ENCODE peak calls at places on chromosomes 5 and 9, in four cellular contexts. B, S, G and J are unnamed samples.

GRCh38 chr5:180652771-180653170 is 3.4 kb upstream of the FLT4 start:
- DNase-seq in B (no peak), S (no peak), G (no peak), J (no peak)

GRCh38 chr5:61926911-61927310 is 379.1 kb upstream of the KIF2A start:
- DNase-seq in B (no peak), S (no peak), G (no peak), J (no peak)

GRCh38 chr5:92841604-92842155 is 739.3 kb downstream of the NR2F1-AS1 start:
- DNase-seq in B (no peak), S (no peak), G (no peak), J (no peak)

GRCh38 chr9:131181091-131181681 is 55.8 kb downstream of the NUP214 start:
- DNase-seq in B (no peak), S (no peak), G (no peak), J (no peak)

GRCh38 chr5:9468070-9468388 is 77.8 kb downstream of the SEMA5A start:
- DNase-seq in B (no peak), S (no peak), G (peak; percentile 97), J (no peak)

GRCh38 chr5:181221105-181221791 is 1.8 kb upstream of the TRIM41 start:
- DNase-seq in B (no peak), S (no peak), G (no peak), J (no peak)

GRCh38 chr5:122715095-122715494 is 59.8 kb upstream of the SNX2 start:
- DNase-seq in B (no peak), S (no peak), G (peak; percentile 45), J (no peak)

GRCh38 chr5:64923151-64923685 is 154.5 kb downstream of the CWC27 start:
- DNase-seq in B (no peak), S (no peak), G (peak; percentile 82), J (no peak)

GRCh38 chr9:1647776-1648175 is 367.4 kb upstream of the SMARCA2 start:
- DNase-seq in B (no peak), S (no peak), G (peak; percentile 4), J (no peak)

GRCh38 chr5:150496534-150496933 is 11.4 kb upstream of the NDST1 start:
- DNase-seq in B (no peak), S (no peak), G (no peak), J (no peak)

GRCh38 chr9:78676623-78677022 is 379.7 kb downstream of the PSAT1 start:
- DNase-seq in B (no peak), S (no peak), G (peak; percentile 13), J (no peak)

GRCh38 chr5:119333421-119333851 is 22.4 kb upstream of the TNFAIP8 start:
- DNase-seq in B (no peak), S (no peak), G (no peak), J (no peak)

GRCh38 chr9:81022177-81022576 is 667.2 kb downstream of the TLE1 start:
- DNase-seq in B (no peak), S (no peak), G (peak; percentile 20), J (no peak)

GRCh38 chr9:73348485-73348884 is 196.8 kb downstream of the ANXA1 start:
- DNase-seq in B (no peak), S (no peak), G (peak; percentile 48), J (no peak)

GRCh38 chr5:68261174-68262021 is 45.8 kb downstream of the PIK3R1 start:
- DNase-seq in B (no peak), S (no peak), G (peak; percentile 71), J (no peak)

GRCh38 chr9:91727316-91727861 is 222.6 kb downstream of the ROR2 start:
- DNase-seq in B (no peak), S (peak; percentile 84), G (peak; percentile 73), J (no peak)

GRCh38 chr9:22529426-22530199 is 83.0 kb downstream of the DMRTA1 start:
- DNase-seq in B (no peak), S (no peak), G (peak; percentile 1), J (no peak)

GRCh38 chr5:168176251-168176650 is 115.2 kb upstream of the WWC1 start:
- DNase-seq in B (no peak), S (no peak), G (no peak), J (no peak)

GRCh38 chr9:125240649-125240999 is 519 bp downstream of the HSPA5 start:
- DNase-seq in B (no peak), S (no peak), G (peak; percentile 49), J (peak; percentile 54)

GRCh38 chr5:141050622-141051525 is at the start of gene PCDHB1:
- DNase-seq in B (no peak), S (no peak), G (no peak), J (no peak)

GRCh38 chr9:33165263-33166151 is 1.6 kb downstream of the B4GALT1 start:
- DNase-seq in B (no peak), S (peak; percentile 66), G (peak; percentile 88), J (peak; percentile 92)

GRCh38 chr5:5344606-5345005 is 77.9 kb upstream of the ICE1 start:
- DNase-seq in B (no peak), S (no peak), G (no peak), J (no peak)

GRCh38 chr9:21413089-21414023 is 4.4 kb downstream of the IFNA8 start:
- DNase-seq in B (no peak), S (no peak), G (peak; percentile 14), J (no peak)

GRCh38 chr5:56264417-56265025 is 31.4 kb upstream of the ANKRD55 start:
- DNase-seq in B (no peak), S (no peak), G (peak; percentile 49), J (no peak)

GRCh38 chr5:159764283-159764927 is 151.9 kb upstream of the ADRA1B start:
- DNase-seq in B (no peak), S (no peak), G (peak; percentile 94), J (no peak)

GRCh38 chr5:169548315-169548714 is 35.3 kb upstream of the SPDL1 start:
- DNase-seq in B (no peak), S (no peak), G (peak; percentile 71), J (no peak)

GRCh38 chr9:68705636-68706578 is 867 bp downstream of the PIP5K1B start:
- DNase-seq in B (no peak), S (peak; percentile 60), G (peak; percentile 10), J (peak; percentile 19)

GRCh38 chr5:176535101-176535654 is 2.0 kb downstream of the RNF44 start:
- DNase-seq in B (no peak), S (peak; percentile 52), G (no peak), J (no peak)

GRCh38 chr9:71725590-71726338 is 42.5 kb downstream of the CEMIP2 start:
- DNase-seq in B (no peak), S (no peak), G (peak; percentile 75), J (no peak)

GRCh38 chr5:125232779-125233230 is 486.4 kb upstream of the ZNF608 start:
- DNase-seq in B (no peak), S (no peak), G (peak; percentile 18), J (no peak)

GRCh38 chr9:137882506-137882821 is 4.9 kb downstream of the CACNA1B start:
- DNase-seq in B (no peak), S (no peak), G (no peak), J (no peak)

GRCh38 chr9:32581512-32582143 is 8.7 kb upstream of the NDUFB6 start:
- DNase-seq in B (no peak), S (peak; percentile 43), G (peak; percentile 88), J (no peak)

GRCh38 chr5:10534491-10535236 is 29.2 kb upstream of the ANKRD33B start:
- DNase-seq in B (no peak), S (no peak), G (no peak), J (no peak)

GRCh38 chr5:100965291-100965690 is 62.2 kb upstream of the ST8SIA4 start:
- DNase-seq in B (no peak), S (no peak), G (no peak), J (no peak)

GRCh38 chr5:36029914-36030313 is 36.8 kb downstream of the UGT3A2 start:
- DNase-seq in B (no peak), S (no peak), G (no peak), J (no peak)

GRCh38 chr9:131361202-131361833 is 32.6 kb upstream of the PRRC2B start:
- DNase-seq in B (no peak), S (no peak), G (peak; percentile 21), J (no peak)

GRCh38 chr5:143065185-143065584 is 295.0 kb downstream of the ARHGAP26 start:
- DNase-seq in B (no peak), S (no peak), G (peak; percentile 84), J (no peak)

GRCh38 chr9:6488395-6488794 is 75.4 kb downstream of the UHRF2 start:
- DNase-seq in B (no peak), S (no peak), G (peak; percentile 13), J (no peak)
- TF ChIP-seq CTCF in B (no peak), S (no peak), G (peak; percentile 27), J (no peak)

DNA sequence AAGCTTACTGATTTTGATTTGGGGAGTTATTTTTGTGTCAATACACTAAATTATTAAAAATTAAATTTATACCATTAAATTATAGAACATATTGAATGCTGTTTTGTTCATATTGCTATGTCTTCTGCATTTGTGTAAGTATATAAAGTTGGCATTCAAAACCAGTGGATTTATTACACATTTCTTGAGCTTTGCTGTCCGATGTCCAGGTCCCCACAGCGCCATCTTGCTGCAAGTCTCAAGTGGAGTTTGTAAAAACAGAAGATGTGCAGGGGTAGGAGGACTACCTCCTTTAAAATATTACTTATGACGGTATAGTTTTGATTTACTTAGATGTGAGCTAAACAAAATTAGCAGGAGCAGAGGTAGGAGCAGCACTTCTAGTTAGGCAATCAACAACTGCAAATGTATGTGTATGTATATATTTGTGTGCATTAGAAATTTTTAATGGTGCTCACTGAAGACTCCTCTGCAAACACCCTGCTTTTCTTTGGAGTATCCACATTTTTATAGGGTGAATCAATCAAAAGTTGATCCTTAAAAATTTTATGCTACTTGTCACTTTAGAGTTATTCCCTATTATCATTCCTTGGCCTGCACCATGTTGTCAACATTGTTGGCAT is 37.4 kb downstream of the CPEB4 start:
- DNase-seq in B (no peak), S (peak; percentile 30), G (peak; percentile 83), J (no peak)
- TF ChIP-seq CTCF in B (peak; percentile 64), S (peak; percentile 65), G (peak; percentile 84), J (peak; percentile 14)

GRCh38 chr9:121105531-121105930 is 30.8 kb downstream of the CNTRL start:
- DNase-seq in B (no peak), S (no peak), G (no peak), J (no peak)

GRCh38 chr9:121107881-121108280 is 33.1 kb downstream of the CNTRL start:
- DNase-seq in B (no peak), S (no peak), G (no peak), J (no peak)

DNA sequence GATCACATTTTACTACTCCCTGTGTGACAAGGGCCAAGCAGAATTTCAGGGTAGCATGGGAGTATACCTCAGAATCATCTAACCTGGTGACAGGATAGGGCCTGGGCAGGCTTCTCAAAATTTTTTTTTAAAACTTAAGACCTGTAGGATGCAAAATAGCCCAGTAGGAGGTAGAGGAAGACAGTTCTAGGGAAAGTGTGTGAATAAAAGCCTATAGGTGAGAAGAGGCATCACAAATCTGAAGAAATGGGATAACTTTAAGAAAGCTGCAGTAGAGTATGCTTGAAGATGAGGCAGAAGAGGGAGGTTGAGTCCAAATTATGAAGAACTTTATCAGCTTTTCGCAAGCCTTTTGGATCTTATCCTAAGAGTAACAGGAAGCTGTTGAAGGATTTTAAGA is 32.3 kb downstream of the CNTRL start:
- DNase-seq in B (no peak), S (no peak), G (peak; percentile 23), J (no peak)
- TF ChIP-seq CTCF in B (no peak), S (peak; percentile 32), G (peak; percentile 33), J (peak; percentile 14)

DNA sequence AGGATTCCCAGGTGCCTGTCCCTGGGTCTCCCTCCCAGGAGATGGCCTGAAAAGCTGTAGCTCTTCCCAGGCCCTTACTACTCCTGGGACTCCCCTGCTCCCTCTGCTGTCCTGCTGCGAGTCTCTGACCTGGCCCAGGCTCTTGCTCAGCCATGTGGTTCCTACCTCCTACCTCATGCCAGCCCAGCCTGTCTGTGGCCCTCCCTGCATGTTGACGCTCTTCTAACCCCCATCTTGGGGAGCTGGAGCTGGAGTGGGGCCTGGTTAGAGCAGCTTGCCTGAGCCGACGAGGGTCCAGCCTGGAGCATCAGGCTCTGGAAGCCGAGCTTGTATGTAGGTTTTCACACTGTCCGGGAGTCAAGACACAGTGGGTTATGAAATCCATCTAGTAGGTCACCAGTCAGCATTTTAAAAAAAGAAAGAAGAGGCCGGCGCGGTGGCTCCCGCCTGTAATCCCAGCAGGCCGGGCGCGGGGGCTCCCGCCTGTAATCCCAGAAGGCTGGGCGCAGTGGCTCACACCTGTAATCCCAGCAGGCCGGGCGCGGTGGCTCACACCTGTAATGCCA is 244.4 kb downstream of the FANCC start:
- DNase-seq in B (peak; percentile 71), S (no peak), G (peak; percentile 52), J (no peak)
- TF ChIP-seq CTCF in B (peak; percentile 32), S (peak; percentile 19), G (peak; percentile 67), J (peak; percentile 20)